ENCODE peak calls at places on chromosome X, in six cellular contexts. U is GM12864, B is osteocyte, J is NAMALWA, O is HuH-7, C is kidney epithelial cell. X is an unnamed sample.

GRCh38 chrX:44344687-44345086 is 1.2 kb upstream of the EFHC2 start:
- DNase-seq in C (no peak), B (no peak), U (no peak), J (no peak), O (no peak), X (no peak)

GRCh38 chrX:127519323-127519722 is 532.9 kb downstream of the ACTRT1 start:
- DNase-seq in B (no peak), O (no peak), J (no peak), C (no peak), U (no peak), X (no peak)

GRCh38 chrX:84219551-84219950 is 31.6 kb upstream of the RPS6KA6 start:
- DNase-seq in B (no peak), O (no peak), U (no peak), C (peak; percentile 7), J (no peak), X (no peak)

GRCh38 chrX:122188751-122189150 is 995.3 kb upstream of the GRIA3 start:
- DNase-seq in O (no peak), J (no peak), C (no peak), B (no peak), U (no peak), X (no peak)

GRCh38 chrX:118484216-118484903 is 11.3 kb upstream of the DOCK11 start:
- DNase-seq in U (no peak), O (no peak), B (no peak), J (no peak), C (no peak), X (no peak)

GRCh38 chrX:42385730-42386129 is 392.2 kb downstream of the PPP1R2C start:
- DNase-seq in B (no peak), J (no peak), U (no peak), C (no peak), O (no peak), X (no peak)

GRCh38 chrX:2463973-2464676 is 36.7 kb downstream of the DHRSX start:
- DNase-seq in O (no peak), J (no peak), B (no peak), C (no peak), U (no peak), X (no peak)

GRCh38 chrX:24306430-24306829 is 7.4 kb downstream of the SUPT20HL2 start:
- DNase-seq in B (no peak), J (peak; percentile 40), C (no peak), O (no peak), U (no peak), X (no peak)

GRCh38 chrX:31670245-31670644 is 598.4 kb upstream of the FTHL17 start:
- DNase-seq in C (no peak), U (no peak), B (no peak), O (no peak), J (no peak), X (no peak)

GRCh38 chrX:70168238-70169188 is 8.8 kb upstream of the DGAT2L6 start:
- DNase-seq in U (no peak), B (peak; percentile 49), J (no peak), C (peak; percentile 34), O (no peak), X (peak; percentile 6)

GRCh38 chrX:34130980-34131744 is 952 bp downstream of the FAM47A start:
- DNase-seq in B (no peak), U (no peak), C (no peak), O (no peak), J (no peak), X (no peak)